ENCODE peak calls at places on chromosomes 11 and 22, in six cellular contexts. Y, E, S, U, I and A are unnamed samples.

GRCh38 chr11:77213589-77214428 is 85.8 kb downstream of the MYO7A start:
- DNase-seq in S (no peak), Y (peak), I (no peak), U (no peak), E (no peak), A (no peak)

GRCh38 chr11:15673408-15673811 is 558.7 kb downstream of the INSC start:
- DNase-seq in E (no peak), Y (peak), I (no peak), S (no peak), U (no peak), A (no peak)

GRCh38 chr22:37501176-37501609 is 15.0 kb upstream of the MFNG start:
- DNase-seq in Y (no peak), U (no peak), E (no peak), S (no peak), I (no peak), A (no peak)

GRCh38 chr22:37636186-37636948 is 3.1 kb upstream of the SH3BP1 start:
- DNase-seq in Y (no peak), E (no peak), S (peak), U (peak), I (peak), A (no peak)

GRCh38 chr11:88523362-88524028 is 186.0 kb upstream of the CTSC start:
- DNase-seq in U (no peak), Y (no peak), I (peak), S (no peak), E (peak), A (no peak)

GRCh38 chr11:102833731-102834130 is 9.7 kb downstream of the MMP3 start:
- DNase-seq in E (no peak), I (no peak), U (no peak), S (no peak), Y (no peak), A (no peak)

GRCh38 chr22:37521236-37521739 is 2.1 kb upstream of the CARD10 start:
- DNase-seq in E (no peak), I (no peak), S (no peak), Y (no peak), U (no peak), A (no peak)

GRCh38 chr11:8252388-8252787 is 11.3 kb downstream of the LMO1 start:
- DNase-seq in Y (no peak), E (no peak), I (no peak), U (no peak), S (no peak), A (no peak)

GRCh38 chr11:45087761-45088160 is 58.7 kb upstream of the PRDM11 start:
- DNase-seq in U (no peak), S (no peak), Y (no peak), I (no peak), E (no peak), A (no peak)

GRCh38 chr11:3214420-3214699 is 4.3 kb downstream of the MRGPRG start:
- DNase-seq in Y (no peak), E (no peak), I (no peak), S (no peak), U (no peak), A (no peak)

DNA sequence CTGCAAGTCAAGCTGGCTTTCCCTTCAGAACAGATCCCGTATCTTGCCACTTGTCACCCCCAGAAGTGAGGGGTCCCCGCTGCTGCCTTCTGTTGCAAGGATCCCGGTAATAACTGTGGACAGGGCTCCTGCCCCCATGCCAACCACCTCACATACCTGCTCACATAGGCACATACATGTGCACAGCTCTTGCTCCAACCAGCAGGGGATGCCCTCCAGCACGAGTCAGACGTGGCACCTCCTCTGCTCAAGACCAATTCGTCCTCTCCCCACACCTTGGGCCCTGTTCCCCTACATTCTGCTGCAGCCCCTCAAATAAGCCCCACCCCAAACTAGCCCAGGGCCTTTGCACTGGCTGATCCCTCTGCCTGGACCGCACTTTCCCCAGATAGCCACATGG is 163.3 kb downstream of the CRYBB2 start:
- DNase-seq in Y (no peak), S (no peak), I (no peak), E (no peak), U (no peak), A (no peak)
- TF ChIP-seq CTCF in Y (no peak), S (no peak), I (peak), E (peak), U (peak), A (peak)

GRCh38 chr11:78420255-78420764 is 2.7 kb upstream of the GAB2 start:
- DNase-seq in Y (no peak), U (peak), S (peak), E (peak), I (peak), A (peak)
- TF ChIP-seq CTCF in Y (peak), U (peak), S (peak), E (peak), I (peak), A (peak)

DNA sequence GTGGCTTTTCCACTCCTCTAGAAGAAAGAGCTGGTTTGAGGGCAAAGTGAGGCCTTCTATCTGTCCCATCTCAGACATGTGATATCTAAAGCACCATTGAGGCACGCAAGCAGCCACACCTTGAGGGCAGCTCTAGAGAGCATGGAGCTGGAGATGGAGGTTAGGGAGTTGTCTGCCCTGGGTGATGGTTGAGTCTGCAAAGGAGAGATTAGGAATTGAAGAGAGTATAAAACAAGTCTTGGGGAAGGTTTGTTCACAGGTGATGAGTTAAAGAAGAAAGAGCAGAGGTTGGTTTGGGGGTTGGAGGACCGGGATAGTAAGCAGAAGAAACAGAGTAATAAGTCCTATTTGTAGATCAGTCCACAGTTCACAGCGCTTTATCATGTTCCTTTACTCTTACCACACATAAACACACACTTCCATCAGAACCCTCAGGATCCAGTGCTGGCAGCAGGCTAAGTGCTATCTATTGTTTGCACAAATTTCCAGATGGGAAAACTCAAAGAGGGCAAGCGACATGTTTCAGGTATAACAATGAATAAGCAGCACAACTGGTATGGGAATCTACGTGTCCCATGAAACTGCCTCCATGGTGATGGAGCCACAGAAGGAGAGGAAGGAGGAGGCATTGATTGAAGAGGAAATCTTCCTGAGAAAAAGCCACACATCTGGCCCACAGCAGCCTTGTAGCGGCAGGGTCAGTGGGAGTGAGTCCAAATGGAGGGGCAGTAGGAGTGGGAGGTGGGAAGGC is 65.8 kb downstream of the RASSF10 start:
- DNase-seq in S (no peak), Y (peak), U (no peak), I (no peak), E (no peak), A (no peak)
- TF ChIP-seq CTCF in S (no peak), Y (no peak), U (no peak), I (no peak), E (no peak), A (no peak)

GRCh38 chr22:46119729-46120419 is 30.5 kb upstream of the PPARA start:
- DNase-seq in Y (no peak), S (no peak), E (no peak), U (peak), I (peak), A (no peak)
- TF ChIP-seq CTCF in Y (no peak), S (no peak), E (no peak), U (no peak), I (no peak), A (no peak)

DNA sequence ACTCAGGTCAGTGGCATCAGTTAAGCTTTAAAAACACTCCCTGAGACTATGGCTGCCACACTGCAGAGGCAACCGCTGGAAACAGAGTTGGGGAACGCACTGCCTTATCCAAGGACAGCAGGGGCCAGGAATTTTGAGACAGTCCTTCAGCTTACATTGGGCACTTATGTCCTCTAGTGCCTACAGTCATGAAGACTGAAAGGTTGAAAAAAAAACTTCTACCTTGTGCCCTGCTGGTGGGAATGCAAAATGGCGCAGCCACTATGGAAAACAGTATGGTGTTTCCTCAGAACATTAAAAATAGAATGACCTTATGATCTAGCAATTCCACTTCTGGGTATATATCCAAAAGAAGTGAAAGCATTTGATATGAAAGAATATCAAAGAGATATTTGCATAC is 19.6 kb downstream of the DKK3 start:
- DNase-seq in S (no peak), Y (no peak), U (no peak), I (no peak), E (no peak), A (no peak)
- TF ChIP-seq CTCF in S (no peak), Y (no peak), U (peak), I (peak), E (peak), A (no peak)

GRCh38 chr11:58286249-58286648 is 18.2 kb upstream of the OR10W1 start:
- DNase-seq in Y (no peak), I (peak), U (peak), E (peak), S (peak), A (peak)

GRCh38 chr11:58289266-58289665 is 21.2 kb upstream of the OR10W1 start:
- DNase-seq in I (no peak), Y (no peak), E (no peak), U (no peak), S (no peak), A (no peak)

GRCh38 chr11:58285483-58286040 is 17.5 kb upstream of the OR10W1 start:
- DNase-seq in Y (no peak), S (peak), I (no peak), U (no peak), E (peak), A (no peak)
- TF ChIP-seq CTCF in Y (no peak), S (no peak), I (no peak), U (no peak), E (no peak), A (no peak)

GRCh38 chr11:64039012-64039665 is 3.4 kb downstream of the FLRT1 start:
- DNase-seq in Y (no peak), E (no peak), S (no peak), U (no peak), I (no peak), A (no peak)
- TF ChIP-seq CTCF in Y (no peak), E (no peak), S (no peak), U (no peak), I (no peak), A (no peak)